ENCODE peak calls at places on chromosomes 3 and 15, in four cellular contexts. E is Panc1; S is CD8-positive, alpha-beta memory T cell; Y is right atrium auricular region. J is an unnamed sample.

GRCh38 chr3:139533781-139534443 is 5.6 kb downstream of the RBP1 start:
- DNase-seq in S (no peak), E (no peak), Y (no peak), J (no peak)

GRCh38 chr3:166531730-166532129 is 694.5 kb upstream of the BCHE start:
- DNase-seq in S (no peak), E (no peak), Y (no peak), J (no peak)

GRCh38 chr3:156630081-156630772 is 44.2 kb upstream of the TIPARP start:
- DNase-seq in E (no peak), S (no peak), Y (no peak), J (no peak)

GRCh38 chr15:44207643-44208042 is 12.6 kb upstream of the FRMD5 start:
- DNase-seq in E (no peak), Y (no peak), S (no peak), J (no peak)

GRCh38 chr15:64969401-64969800 is 20.3 kb downstream of the SPG21 start:
- DNase-seq in E (no peak), S (no peak), Y (no peak), J (no peak)

GRCh38 chr3:129768728-129769127 is 124.8 kb downstream of the TMCC1 start:
- DNase-seq in Y (no peak), S (no peak), E (no peak), J (no peak)

GRCh38 chr3:48694610-48695051 is 8.9 kb upstream of the NCKIPSD start:
- DNase-seq in S (no peak), Y (peak), E (no peak), J (no peak)

GRCh38 chr15:99157456-99157855 is 52.6 kb downstream of the SYNM start:
- DNase-seq in Y (no peak), S (no peak), E (no peak), J (no peak)

GRCh38 chr15:75129788-75130187 is 71.9 kb upstream of the C15orf39 start:
- DNase-seq in E (no peak), S (no peak), Y (no peak), J (no peak)

DNA sequence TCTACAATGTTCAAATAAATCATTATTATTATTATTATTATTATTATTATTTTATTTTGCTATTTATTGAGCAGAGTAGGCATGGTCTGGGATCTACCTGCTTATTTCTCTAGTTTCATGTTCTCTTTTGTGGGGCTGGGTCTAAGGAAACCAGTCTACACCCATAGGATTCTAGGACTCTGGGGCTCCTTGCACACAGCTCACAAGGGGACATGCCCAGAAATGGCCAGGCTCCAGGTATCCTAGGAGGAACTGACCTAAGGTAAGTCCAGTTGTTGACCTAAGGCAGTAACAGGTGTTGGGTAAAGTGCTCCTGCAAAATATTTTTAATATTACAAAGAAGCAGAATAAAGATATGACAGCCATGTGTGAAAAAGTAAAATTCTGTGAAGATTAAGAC is 149.6 kb upstream of the TBL1XR1 start:
- DNase-seq in S (no peak), E (no peak), Y (peak), J (no peak)
- H3K27ac ChIP-seq in S (no peak), E (peak), Y (no peak), J (no peak)

GRCh38 chr3:64668582-64669510 is 19.0 kb downstream of the ADAMTS9 start:
- DNase-seq in S (no peak), E (no peak), Y (no peak), J (no peak)
- H3K27ac ChIP-seq in S (no peak), E (no peak), Y (peak), J (no peak)

DNA sequence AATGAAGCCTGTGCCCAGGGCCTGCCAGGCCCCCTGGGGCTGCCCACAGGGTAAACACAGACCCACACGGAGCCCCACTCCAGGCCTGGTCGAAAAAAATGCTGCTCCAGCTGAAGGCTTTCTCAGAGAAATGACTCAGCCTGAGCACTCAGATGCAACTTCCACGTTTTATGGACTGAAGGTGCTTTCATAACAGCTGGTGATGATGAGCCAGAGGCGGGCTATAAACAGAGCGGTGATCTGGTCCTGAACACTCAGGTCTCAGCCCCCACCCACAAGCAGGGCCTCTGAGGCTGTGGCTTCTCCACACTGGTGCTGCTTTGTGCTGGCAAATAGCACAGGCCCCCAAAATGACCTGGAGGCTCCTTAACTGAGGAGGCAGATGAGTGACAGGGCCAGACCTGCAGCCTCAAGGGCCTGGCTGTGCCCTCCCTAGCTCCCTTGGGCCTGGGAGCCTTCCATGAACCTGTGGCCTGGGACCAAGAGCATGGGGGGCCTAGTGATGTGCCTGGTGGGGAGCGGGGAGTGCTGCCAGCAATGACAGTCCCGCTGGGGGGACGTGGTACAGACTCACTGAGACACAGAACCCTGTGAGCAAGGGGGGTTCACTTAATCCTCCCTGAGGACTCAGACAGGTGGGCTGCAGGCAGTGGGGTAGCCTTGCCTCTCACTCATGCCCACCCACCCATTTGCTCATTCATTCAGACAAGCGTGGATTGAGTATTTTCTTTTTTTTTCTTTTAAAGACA is 23.0 kb upstream of the FURIN start:
- DNase-seq in S (no peak), E (peak), Y (no peak), J (peak)
- H3K27ac ChIP-seq in S (no peak), E (no peak), Y (no peak), J (no peak)

DNA sequence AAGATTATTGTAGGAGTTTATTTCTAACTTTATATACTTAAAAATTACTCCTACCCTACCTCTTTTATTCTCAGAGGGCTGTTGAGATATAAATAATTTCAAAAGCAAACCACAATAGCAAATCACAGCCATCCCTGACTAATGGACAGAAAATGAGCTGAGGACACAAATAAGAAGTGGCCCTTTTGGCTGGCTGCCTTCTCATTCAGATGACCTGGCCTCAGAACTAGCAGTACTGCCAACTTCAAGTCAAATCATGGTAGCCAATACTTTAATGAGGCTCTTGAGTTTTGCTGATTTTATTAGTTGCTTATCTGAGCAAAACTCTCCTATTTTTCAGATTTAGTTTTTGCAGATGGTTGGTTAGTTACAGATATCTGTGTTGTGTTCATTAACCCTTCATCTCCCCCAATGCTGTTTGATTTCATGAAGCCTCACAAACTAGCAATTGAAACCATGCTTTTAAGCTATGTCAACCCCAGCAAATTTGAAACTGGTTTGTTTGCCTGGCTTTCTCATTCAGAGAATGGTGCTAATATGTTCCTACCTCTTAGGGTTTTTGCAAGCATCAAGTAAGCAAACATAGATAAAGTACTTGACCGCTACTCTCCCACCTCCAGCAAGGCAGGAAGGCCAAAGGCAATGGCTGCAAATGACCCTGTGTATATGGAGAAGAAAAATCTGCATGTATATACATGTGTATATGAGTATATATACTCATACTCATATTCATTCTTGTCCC is 73.4 kb upstream of the HACD2 start:
- DNase-seq in S (no peak), E (no peak), Y (peak), J (peak)
- H3K27ac ChIP-seq in S (no peak), E (no peak), Y (peak), J (peak)

DNA sequence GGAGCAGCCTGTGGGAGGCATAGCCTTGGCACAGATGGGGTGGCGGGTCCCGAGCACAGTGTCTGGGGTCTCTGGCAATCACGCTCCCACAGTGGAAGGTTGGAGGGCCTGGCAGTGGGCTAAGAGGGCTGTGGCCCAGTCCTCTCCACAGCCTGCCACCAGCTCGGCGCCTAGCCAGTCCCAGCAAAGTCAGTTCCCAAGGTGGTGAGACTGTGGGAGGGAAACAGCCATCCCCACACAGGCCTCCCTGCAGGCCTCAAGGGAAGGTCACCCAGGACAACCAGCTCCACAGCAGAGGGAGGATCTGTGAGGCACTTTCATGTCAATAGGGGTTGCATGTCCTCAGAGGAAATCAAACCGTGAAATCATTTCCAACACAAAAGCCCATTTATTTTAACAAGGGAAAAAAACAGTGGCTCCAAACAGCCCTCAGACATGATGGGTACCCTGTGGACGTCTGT is 27.6 kb upstream of the LIMD1 start:
- DNase-seq in Y (no peak), E (no peak), S (no peak), J (peak)
- H3K27ac ChIP-seq in Y (no peak), E (no peak), S (no peak), J (no peak)

GRCh38 chr15:55652909-55653495 is 64.9 kb upstream of the PYGO1 start:
- DNase-seq in Y (no peak), S (no peak), E (no peak), J (no peak)
- H3K27ac ChIP-seq in Y (no peak), S (no peak), E (no peak), J (no peak)

GRCh38 chr3:30539214-30539613 is 67.2 kb upstream of the TGFBR2 start:
- DNase-seq in Y (no peak), S (no peak), E (no peak), J (no peak)

GRCh38 chr3:30538787-30539186 is 67.6 kb upstream of the TGFBR2 start:
- DNase-seq in S (no peak), Y (no peak), E (no peak), J (no peak)

GRCh38 chr3:30539772-30540171 is 66.6 kb upstream of the TGFBR2 start:
- DNase-seq in E (no peak), S (no peak), Y (no peak), J (no peak)

GRCh38 chr3:30531017-30531570 is 75.3 kb upstream of the TGFBR2 start:
- DNase-seq in E (no peak), Y (no peak), S (no peak), J (no peak)

DNA sequence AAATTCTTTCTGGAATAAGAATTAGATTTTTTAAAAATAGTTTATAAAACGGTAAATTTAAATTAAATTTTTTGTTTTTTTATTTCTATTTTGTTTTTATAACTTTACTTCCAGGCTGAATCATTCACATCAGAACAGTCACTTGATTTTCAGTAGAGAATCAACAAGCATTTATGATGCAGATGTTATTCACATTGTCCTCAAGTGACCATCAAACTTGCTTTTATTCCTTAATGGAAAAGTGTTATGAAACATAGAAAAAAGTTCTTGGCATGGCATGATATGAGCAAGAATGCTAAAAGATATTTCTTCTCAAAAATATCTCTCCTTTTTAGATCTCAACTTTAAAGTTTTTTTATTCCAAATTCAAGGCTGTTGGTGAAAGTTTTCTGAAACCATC is 70.9 kb upstream of the TGFBR2 start:
- DNase-seq in E (no peak), Y (no peak), S (no peak), J (no peak)
- H3K27ac ChIP-seq in E (no peak), Y (no peak), S (no peak), J (no peak)

GRCh38 chr15:71276355-71276665 is 161.0 kb downstream of the THSD4 start:
- DNase-seq in E (no peak), Y (no peak), S (no peak), J (no peak)

GRCh38 chr15:71279757-71280141 is 164.5 kb downstream of the THSD4 start:
- DNase-seq in E (no peak), S (no peak), Y (no peak), J (peak)

GRCh38 chr15:71278989-71279756 is 163.9 kb downstream of the THSD4 start:
- DNase-seq in S (no peak), E (no peak), Y (peak), J (peak)

GRCh38 chr15:71282086-71282485 is 166.8 kb downstream of the THSD4 start:
- DNase-seq in E (no peak), Y (no peak), S (no peak), J (no peak)
- H3K27ac ChIP-seq in E (no peak), Y (peak), S (no peak), J (no peak)